ENCODE peak calls at places on chromosomes 3 and 15, in six cellular contexts. K, Q, D, Y, I and A are unnamed samples.

GRCh38 chr3:106206165-106206564 is 337.4 kb upstream of the CBLB start:
- DNase-seq in I (peak; percentile 7), Y (no peak), D (no peak), K (no peak), Q (no peak), A (peak; percentile 39)

GRCh38 chr15:92519709-92520108 is 126.0 kb downstream of the ST8SIA2 start:
- DNase-seq in D (no peak), K (no peak), Q (no peak), I (no peak), Y (no peak), A (no peak)

GRCh38 chr3:194521514-194522260 is 34.9 kb upstream of the ATP13A3 start:
- DNase-seq in D (no peak), I (no peak), Y (no peak), K (no peak), Q (no peak), A (no peak)

GRCh38 chr15:84112025-84112424 is 123.5 kb upstream of the GOLGA6L4 start:
- DNase-seq in K (no peak), D (no peak), I (no peak), Y (no peak), Q (no peak), A (no peak)

GRCh38 chr3:62131620-62132019 is 241.7 kb downstream of the FEZF2 start:
- DNase-seq in Q (no peak), I (no peak), D (peak; percentile 7), Y (no peak), K (no peak), A (no peak)

GRCh38 chr3:175270199-175270837 is 411.2 kb downstream of the NAALADL2 start:
- DNase-seq in Q (no peak), D (no peak), I (no peak), K (no peak), Y (no peak), A (no peak)

GRCh38 chr3:144524531-144524930 is 552.9 kb downstream of the DIPK2A start:
- DNase-seq in Q (no peak), K (no peak), D (no peak), Y (no peak), I (no peak), A (no peak)

GRCh38 chr3:150227839-150228238 is 180.3 kb upstream of the TSC22D2 start:
- DNase-seq in Q (peak; percentile 82), K (peak; percentile 66), Y (peak; percentile 76), D (peak; percentile 36), I (peak; percentile 78), A (peak; percentile 59)